ENCODE peak calls at places on chromosome 1, in seven cellular contexts. Q, W, I, P, R, S and F are unnamed samples.

GRCh38 chr1:63958556-63958955 is 184.7 kb downstream of the ROR1 start:
- DNase-seq in Q (no peak), W (no peak), I (no peak), P (no peak), R (no peak), S (no peak), F (no peak)

GRCh38 chr1:198939286-198939685 is 300.4 kb downstream of the PTPRC start:
- DNase-seq in Q (no peak), W (no peak), I (no peak), P (no peak), R (no peak), S (no peak), F (no peak)

GRCh38 chr1:1832151-1832550 is 53.9 kb upstream of the NADK start:
- DNase-seq in Q (no peak), W (no peak), I (no peak), P (no peak), R (no peak), S (no peak), F (no peak)

GRCh38 chr1:47444578-47445465 is 7.0 kb downstream of the FOXD2 start:
- DNase-seq in Q (peak; percentile 60), W (no peak), I (peak; percentile 68), P (peak; percentile 69), R (no peak), S (peak; percentile 10), F (peak; percentile 39)

GRCh38 chr1:176897350-176898236 is 266.9 kb downstream of the ASTN1 start:
- DNase-seq in Q (peak; percentile 89), W (peak; percentile 18), I (peak; percentile 70), P (no peak), R (peak; percentile 7), S (peak; percentile 61), F (no peak)

GRCh38 chr1:181206513-181206912 is 118.0 kb downstream of the IER5 start:
- DNase-seq in Q (peak; percentile 49), W (no peak), I (no peak), P (no peak), R (no peak), S (no peak), F (no peak)

GRCh38 chr1:24859063-24860010 is 70.7 kb downstream of the RUNX3 start:
- DNase-seq in Q (no peak), W (no peak), I (no peak), P (no peak), R (no peak), S (no peak), F (no peak)

GRCh38 chr1:44323952-44324351 is 31.1 kb downstream of the ERI3 start:
- DNase-seq in Q (no peak), W (no peak), I (no peak), P (no peak), R (no peak), S (no peak), F (no peak)

GRCh38 chr1:23980725-23981063 is 567 bp upstream of the SRSF10 start:
- DNase-seq in Q (peak; percentile 47), W (no peak), I (no peak), P (no peak), R (peak; percentile 41), S (peak; percentile 64), F (no peak)

GRCh38 chr1:192635041-192635440 is 906 bp upstream of the RGS13 start:
- DNase-seq in Q (no peak), W (no peak), I (no peak), P (no peak), R (no peak), S (no peak), F (no peak)

GRCh38 chr1:223870617-223871574 is 25.1 kb upstream of the TP53BP2 start:
- DNase-seq in Q (peak; percentile 30), W (no peak), I (peak; percentile 83), P (no peak), R (no peak), S (no peak), F (no peak)

GRCh38 chr1:155007253-155007828 is 4.7 kb downstream of the ZBTB7B start:
- DNase-seq in Q (no peak), W (no peak), I (peak; percentile 79), P (peak; percentile 92), R (no peak), S (no peak), F (no peak)

GRCh38 chr1:208223136-208223535 is 21.0 kb downstream of the PLXNA2 start:
- DNase-seq in Q (no peak), W (no peak), I (no peak), P (no peak), R (no peak), S (peak; percentile 51), F (no peak)

GRCh38 chr1:181676269-181676668 is 193.0 kb downstream of the CACNA1E start:
- DNase-seq in Q (peak; percentile 66), W (no peak), I (no peak), P (no peak), R (no peak), S (peak; percentile 4), F (no peak)

GRCh38 chr1:151542710-151543129 is 2.6 kb downstream of the TUFT1 start:
- DNase-seq in Q (no peak), W (no peak), I (no peak), P (no peak), R (no peak), S (peak; percentile 86), F (no peak)

GRCh38 chr1:165350861-165351260 is 5.7 kb downstream of the LMX1A start:
- DNase-seq in Q (peak; percentile 90), W (no peak), I (no peak), P (no peak), R (no peak), S (no peak), F (no peak)

GRCh38 chr1:9075023-9075422 is 5.6 kb upstream of the SLC2A5 start:
- DNase-seq in Q (no peak), W (no peak), I (no peak), P (no peak), R (no peak), S (no peak), F (no peak)

DNA sequence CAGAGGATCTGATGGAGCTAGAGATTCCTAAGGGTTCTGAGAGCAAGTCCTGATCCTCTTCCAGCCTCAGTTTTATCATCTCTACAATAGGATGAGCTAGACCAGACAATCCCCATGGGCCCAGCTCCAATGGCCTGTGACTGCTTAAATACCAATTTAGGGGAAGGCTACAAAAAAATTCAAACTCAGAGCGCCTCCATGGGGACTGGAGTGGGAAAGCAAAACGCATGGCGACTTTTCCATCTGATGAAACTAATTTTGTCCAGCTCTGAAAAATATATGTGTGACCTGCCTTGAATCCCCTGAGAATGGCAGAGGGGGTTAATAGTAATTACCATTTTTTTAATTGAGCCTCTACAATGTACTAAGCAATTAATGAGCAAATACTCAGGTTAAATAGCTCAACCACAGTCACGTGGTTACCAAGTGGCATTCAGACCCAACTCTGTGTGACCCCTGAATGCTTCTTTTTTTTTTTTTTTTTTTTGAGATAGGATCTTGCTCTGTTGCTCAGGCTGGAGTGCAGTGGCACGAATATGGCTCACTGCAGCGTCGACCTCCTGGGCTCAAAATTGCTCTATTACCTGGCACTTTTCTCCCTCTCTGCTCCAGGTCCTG is 8.4 kb downstream of the EXTL1 start:
- DNase-seq in Q (peak; percentile 61), W (no peak), I (no peak), P (no peak), R (no peak), S (no peak), F (no peak)
- TF ChIP-seq CTCF in Q (peak; percentile 72), W (no peak), I (no peak), P (no peak), R (no peak), S (peak; percentile 28), F (no peak)

DNA sequence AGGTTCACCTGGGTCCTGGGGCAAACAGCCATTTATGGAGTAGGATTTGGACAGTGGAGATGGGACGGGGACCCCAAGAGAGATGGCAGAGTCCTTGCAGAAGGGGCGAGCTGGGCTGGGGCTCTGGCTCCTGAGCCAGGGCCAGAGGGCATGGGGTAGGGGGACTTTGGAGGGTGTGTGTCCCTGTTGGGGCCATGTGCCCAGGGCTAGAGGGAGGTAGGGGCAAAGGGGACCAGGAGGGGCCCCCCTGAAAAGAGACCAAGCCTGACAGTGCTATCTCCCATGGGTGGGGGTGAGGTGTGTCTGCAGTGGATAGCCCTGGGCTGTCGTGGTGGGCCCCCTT is 92.3 kb downstream of the TRIM11 start:
- DNase-seq in Q (no peak), W (no peak), I (peak; percentile 28), P (no peak), R (no peak), S (no peak), F (no peak)
- H3K27ac ChIP-seq in Q (no peak overlapping the region), W (no peak overlapping the region), I (no peak overlapping the region), P (no peak overlapping the region), R (no peak overlapping the region), S (no peak overlapping the region), F (no peak overlapping the region)

DNA sequence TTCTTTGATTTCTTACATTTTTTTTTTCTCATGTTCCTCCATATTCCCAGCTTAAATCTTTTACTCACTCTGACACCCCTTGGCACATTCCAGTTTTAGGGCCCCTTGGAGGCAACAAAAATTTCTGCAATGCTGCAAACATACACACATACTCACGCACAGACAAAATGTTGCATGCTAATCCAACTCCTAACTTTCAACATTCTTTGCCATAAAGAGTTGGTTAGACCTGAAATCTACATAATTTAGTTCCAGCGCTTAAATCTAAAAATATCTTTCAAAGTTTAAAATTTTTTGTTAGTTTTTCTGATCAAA is 103.9 kb downstream of the PTPN14 start:
- DNase-seq in Q (no peak), W (no peak), I (no peak), P (no peak), R (no peak), S (no peak), F (no peak)
- H3K4me3 ChIP-seq in Q (peak overlapping the region; percentile 2), W (no peak overlapping the region), I (no peak overlapping the region), P (no peak overlapping the region), R (no peak overlapping the region), S (no peak overlapping the region), F (no peak overlapping the region)

GRCh38 chr1:54973205-54973921 is 7.1 kb upstream of the TMEM61 start:
- DNase-seq in Q (peak; percentile 70), W (no peak), I (no peak), P (no peak), R (no peak), S (peak; percentile 21), F (no peak)
- TF ChIP-seq CTCF in Q (peak; percentile 72), W (peak; percentile 61), I (peak; percentile 19), P (no peak), R (no peak), S (peak; percentile 45), F (no peak)

DNA sequence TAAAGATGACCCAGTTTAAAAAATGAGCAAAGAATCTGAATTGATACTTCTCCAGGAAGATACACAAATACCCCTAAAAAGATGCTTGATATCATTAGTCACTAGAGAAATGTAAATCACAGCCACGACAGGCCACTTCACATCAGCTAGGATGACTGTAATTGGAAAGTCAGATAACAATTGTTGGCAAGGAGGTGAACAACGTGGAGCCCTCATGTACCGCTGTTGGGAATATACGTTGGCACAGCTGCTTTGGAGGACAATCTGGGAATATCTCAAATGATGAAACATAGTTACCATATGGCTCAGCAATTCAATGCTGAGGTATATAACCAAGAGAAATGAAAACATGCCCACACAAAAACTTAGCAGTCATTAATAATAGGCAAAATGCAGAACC is 95.6 kb downstream of the AHCTF1 start:
- DNase-seq in Q (no peak), W (no peak), I (no peak), P (no peak), R (no peak), S (peak; percentile 48), F (no peak)
- H3K27ac ChIP-seq in Q (no peak overlapping the region), W (no peak overlapping the region), I (no peak overlapping the region), P (no peak overlapping the region), R (no peak overlapping the region), S (no peak overlapping the region), F (no peak overlapping the region)